ENCODE peak calls at places on chromosome 7, in five cellular contexts. One of them, this sample, is unnamed.

GRCh38 chr7:108418941-108419340 is 37.3 kb downstream of the NRCAM start:
- DNase-seq in T-helper 2 cell treated with Interferon-gamma antibody and Interleukin-4, amounts not matched to agents 5 μg/mL and 100 μg/mL, for 36 hours: no peak
- DNase-seq in SW 1271: no peak
- DNase-seq in T follicular helper cell: no peak
- DNase-seq in left cardiac atrium: no peak
- DNase-seq in this sample: no peak

GRCh38 chr7:106853250-106853908 is 11.7 kb upstream of the PIK3CG start:
- DNase-seq in T-helper 2 cell treated with Interferon-gamma antibody and Interleukin-4, amounts not matched to agents 5 μg/mL and 100 μg/mL, for 36 hours: no peak
- DNase-seq in SW 1271: no peak
- DNase-seq in T follicular helper cell: no peak
- DNase-seq in left cardiac atrium: no peak
- DNase-seq in this sample: no peak

GRCh38 chr7:141585592-141586510 is 34.6 kb downstream of the AGK start:
- DNase-seq in T-helper 2 cell treated with Interferon-gamma antibody and Interleukin-4, amounts not matched to agents 5 μg/mL and 100 μg/mL, for 36 hours: peak
- DNase-seq in SW 1271: peak
- DNase-seq in T follicular helper cell: no peak
- DNase-seq in left cardiac atrium: no peak
- DNase-seq in this sample: peak

GRCh38 chr7:17625038-17625437 is 315.3 kb downstream of the SNX13 start:
- DNase-seq in T-helper 2 cell treated with Interferon-gamma antibody and Interleukin-4, amounts not matched to agents 5 μg/mL and 100 μg/mL, for 36 hours: no peak
- DNase-seq in SW 1271: no peak
- DNase-seq in T follicular helper cell: no peak
- DNase-seq in left cardiac atrium: no peak
- DNase-seq in this sample: peak

GRCh38 chr7:5237286-5237685 is 45.5 kb upstream of the SLC29A4 start:
- DNase-seq in T-helper 2 cell treated with Interferon-gamma antibody and Interleukin-4, amounts not matched to agents 5 μg/mL and 100 μg/mL, for 36 hours: no peak
- DNase-seq in SW 1271: no peak
- DNase-seq in T follicular helper cell: no peak
- DNase-seq in left cardiac atrium: peak
- DNase-seq in this sample: no peak

GRCh38 chr7:46545790-46546189 is 624.7 kb upstream of the IGFBP3 start:
- DNase-seq in T-helper 2 cell treated with Interferon-gamma antibody and Interleukin-4, amounts not matched to agents 5 μg/mL and 100 μg/mL, for 36 hours: no peak
- DNase-seq in SW 1271: peak
- DNase-seq in T follicular helper cell: no peak
- DNase-seq in left cardiac atrium: no peak
- DNase-seq in this sample: peak

GRCh38 chr7:107726356-107727130 is 17.4 kb upstream of the CBLL1 start:
- DNase-seq in T-helper 2 cell treated with Interferon-gamma antibody and Interleukin-4, amounts not matched to agents 5 μg/mL and 100 μg/mL, for 36 hours: no peak
- DNase-seq in SW 1271: no peak
- DNase-seq in T follicular helper cell: no peak
- DNase-seq in left cardiac atrium: no peak
- DNase-seq in this sample: no peak

GRCh38 chr7:68411742-68412141 is 1186.5 kb upstream of the AUTS2 start:
- DNase-seq in T-helper 2 cell treated with Interferon-gamma antibody and Interleukin-4, amounts not matched to agents 5 μg/mL and 100 μg/mL, for 36 hours: no peak
- DNase-seq in SW 1271: no peak
- DNase-seq in T follicular helper cell: no peak
- DNase-seq in left cardiac atrium: no peak
- DNase-seq in this sample: no peak

GRCh38 chr7:29113384-29114102 is 32.8 kb downstream of the CPVL start:
- DNase-seq in T-helper 2 cell treated with Interferon-gamma antibody and Interleukin-4, amounts not matched to agents 5 μg/mL and 100 μg/mL, for 36 hours: peak
- DNase-seq in SW 1271: no peak
- DNase-seq in T follicular helper cell: no peak
- DNase-seq in left cardiac atrium: no peak
- DNase-seq in this sample: peak

GRCh38 chr7:4138866-4139265 is 543.2 kb upstream of the FOXK1 start:
- DNase-seq in T-helper 2 cell treated with Interferon-gamma antibody and Interleukin-4, amounts not matched to agents 5 μg/mL and 100 μg/mL, for 36 hours: no peak
- DNase-seq in SW 1271: no peak
- DNase-seq in T follicular helper cell: no peak
- DNase-seq in left cardiac atrium: no peak
- DNase-seq in this sample: no peak

GRCh38 chr7:881441-882234 is 5.3 kb downstream of the GET4 start:
- DNase-seq in T-helper 2 cell treated with Interferon-gamma antibody and Interleukin-4, amounts not matched to agents 5 μg/mL and 100 μg/mL, for 36 hours: no peak
- DNase-seq in SW 1271: no peak
- DNase-seq in T follicular helper cell: no peak
- DNase-seq in left cardiac atrium: peak
- DNase-seq in this sample: no peak

GRCh38 chr7:112572669-112573301 is 92.0 kb downstream of the LSMEM1 start:
- DNase-seq in T-helper 2 cell treated with Interferon-gamma antibody and Interleukin-4, amounts not matched to agents 5 μg/mL and 100 μg/mL, for 36 hours: no peak
- DNase-seq in SW 1271: no peak
- DNase-seq in T follicular helper cell: no peak
- DNase-seq in left cardiac atrium: no peak
- DNase-seq in this sample: no peak

GRCh38 chr7:41107330-41107937 is 595.5 kb downstream of the INHBA start:
- DNase-seq in T-helper 2 cell treated with Interferon-gamma antibody and Interleukin-4, amounts not matched to agents 5 μg/mL and 100 μg/mL, for 36 hours: no peak
- DNase-seq in SW 1271: no peak
- DNase-seq in T follicular helper cell: no peak
- DNase-seq in left cardiac atrium: no peak
- DNase-seq in this sample: peak

GRCh38 chr7:945556-946255 is 8.8 kb downstream of the ADAP1 start:
- DNase-seq in T-helper 2 cell treated with Interferon-gamma antibody and Interleukin-4, amounts not matched to agents 5 μg/mL and 100 μg/mL, for 36 hours: no peak
- DNase-seq in SW 1271: no peak
- DNase-seq in T follicular helper cell: no peak
- DNase-seq in left cardiac atrium: no peak
- DNase-seq in this sample: peak

GRCh38 chr7:42253316-42253715 is 16.3 kb upstream of the GLI3 start:
- DNase-seq in T-helper 2 cell treated with Interferon-gamma antibody and Interleukin-4, amounts not matched to agents 5 μg/mL and 100 μg/mL, for 36 hours: no peak
- DNase-seq in SW 1271: no peak
- DNase-seq in T follicular helper cell: no peak
- DNase-seq in left cardiac atrium: no peak
- DNase-seq in this sample: no peak

GRCh38 chr7:27346531-27347260 is 104.1 kb downstream of the EVX1 start:
- DNase-seq in T-helper 2 cell treated with Interferon-gamma antibody and Interleukin-4, amounts not matched to agents 5 μg/mL and 100 μg/mL, for 36 hours: no peak
- DNase-seq in SW 1271: no peak
- DNase-seq in T follicular helper cell: no peak
- DNase-seq in left cardiac atrium: peak
- DNase-seq in this sample: peak

GRCh38 chr7:114567416-114567815 is 152.8 kb downstream of the FOXP2 start:
- DNase-seq in T-helper 2 cell treated with Interferon-gamma antibody and Interleukin-4, amounts not matched to agents 5 μg/mL and 100 μg/mL, for 36 hours: no peak
- DNase-seq in SW 1271: no peak
- DNase-seq in T follicular helper cell: no peak
- DNase-seq in left cardiac atrium: no peak
- DNase-seq in this sample: no peak

GRCh38 chr7:24587853-24588252 is 14.6 kb downstream of the PALS2 start:
- DNase-seq in T-helper 2 cell treated with Interferon-gamma antibody and Interleukin-4, amounts not matched to agents 5 μg/mL and 100 μg/mL, for 36 hours: peak
- DNase-seq in SW 1271: no peak
- DNase-seq in T follicular helper cell: peak
- DNase-seq in left cardiac atrium: no peak
- DNase-seq in this sample: no peak

GRCh38 chr7:503575-504111 is 16.0 kb downstream of the PDGFA start:
- DNase-seq in T-helper 2 cell treated with Interferon-gamma antibody and Interleukin-4, amounts not matched to agents 5 μg/mL and 100 μg/mL, for 36 hours: no peak
- DNase-seq in SW 1271: no peak
- DNase-seq in T follicular helper cell: no peak
- DNase-seq in left cardiac atrium: peak
- DNase-seq in this sample: no peak

This sample was measured in RWPE1.